ENCODE peak calls at places on chromosomes 2 and 18, in six cellular contexts. Z is ovary, G is HepG2, T is transverse colon, R is K562, H is sigmoid colon. U is an unnamed sample.

GRCh38 chr2:96692094-96692971 is 47.5 kb downstream of the LMAN2L start:
- DNase-seq in R (no peak), T (no peak), Z (no peak), G (no peak), H (peak; percentile 50), U (no peak)

GRCh38 chr2:183244300-183244849 is 120.1 kb downstream of the NUP35 start:
- DNase-seq in G (no peak), Z (no peak), T (no peak), H (no peak), R (no peak), U (no peak)

GRCh38 chr2:96832751-96833507 is 10.9 kb downstream of the ANKRD23 start:
- DNase-seq in H (peak; percentile 81), R (no peak), T (no peak), Z (peak; percentile 85), G (no peak), U (no peak)

GRCh38 chr18:76757343-76757742 is 65.0 kb upstream of the ZNF236 start:
- DNase-seq in Z (no peak), R (no peak), G (no peak), T (peak; percentile 14), H (peak; percentile 87), U (no peak)

GRCh38 chr2:529425-529824 is 147.8 kb downstream of the TMEM18 start:
- DNase-seq in H (no peak), Z (no peak), R (peak; percentile 30), T (no peak), G (peak; percentile 48), U (no peak)

GRCh38 chr18:65990944-65991708 is 240.3 kb downstream of the CDH7 start:
- DNase-seq in G (no peak), Z (no peak), R (no peak), H (no peak), T (no peak), U (no peak)

GRCh38 chr18:28040216-28040615 is 136.7 kb downstream of the CDH2 start:
- DNase-seq in G (no peak), H (no peak), T (no peak), Z (no peak), R (no peak), U (no peak)

GRCh38 chr18:22084547-22084946 is 84.8 kb upstream of the GATA6 start:
- DNase-seq in G (peak; percentile 78), Z (no peak), R (no peak), T (peak; percentile 82), H (no peak), U (peak; percentile 43)

GRCh38 chr2:39893616-39894015 is 114.6 kb upstream of the THUMPD2 start:
- DNase-seq in T (no peak), R (no peak), G (no peak), Z (no peak), H (no peak), U (no peak)

GRCh38 chr2:10159086-10159485 is 36.5 kb downstream of the RRM2 start:
- DNase-seq in H (no peak), Z (no peak), G (no peak), R (no peak), T (no peak), U (no peak)

GRCh38 chr18:10927980-10928605 is 221.3 kb downstream of the PIEZO2 start:
- DNase-seq in G (no peak), R (no peak), T (no peak), H (no peak), Z (no peak), U (no peak)

GRCh38 chr2:105373895-105374401 is 24.9 kb downstream of the FHL2 start:
- DNase-seq in R (no peak), G (no peak), H (no peak), T (no peak), Z (no peak), U (peak; percentile 39)

GRCh38 chr2:65198737-65199136 is 28.9 kb upstream of the ACTR2 start:
- DNase-seq in R (no peak), Z (no peak), G (no peak), T (no peak), H (no peak), U (no peak)

GRCh38 chr18:46459789-46460455 is 197.1 kb downstream of the LOXHD1 start:
- DNase-seq in T (no peak), Z (no peak), R (no peak), H (no peak), G (no peak), U (no peak)

GRCh38 chr2:205297846-205298245 is 384.5 kb upstream of the NRP2 start:
- DNase-seq in R (no peak), T (no peak), G (no peak), H (no peak), Z (no peak), U (no peak)

GRCh38 chr2:17319090-17319489 is 199.2 kb downstream of the RAD51AP2 start:
- DNase-seq in R (peak; percentile 2), G (no peak), T (no peak), Z (no peak), H (no peak), U (no peak)

GRCh38 chr2:98297817-98298684 is 48.2 kb upstream of the CNGA3 start:
- DNase-seq in H (no peak), R (no peak), T (no peak), Z (no peak), G (peak; percentile 18), U (no peak)
- TF ChIP-seq CTCF in H (no peak), R (no peak), T (no peak), Z (no peak), G (no peak), U (no peak)

DNA sequence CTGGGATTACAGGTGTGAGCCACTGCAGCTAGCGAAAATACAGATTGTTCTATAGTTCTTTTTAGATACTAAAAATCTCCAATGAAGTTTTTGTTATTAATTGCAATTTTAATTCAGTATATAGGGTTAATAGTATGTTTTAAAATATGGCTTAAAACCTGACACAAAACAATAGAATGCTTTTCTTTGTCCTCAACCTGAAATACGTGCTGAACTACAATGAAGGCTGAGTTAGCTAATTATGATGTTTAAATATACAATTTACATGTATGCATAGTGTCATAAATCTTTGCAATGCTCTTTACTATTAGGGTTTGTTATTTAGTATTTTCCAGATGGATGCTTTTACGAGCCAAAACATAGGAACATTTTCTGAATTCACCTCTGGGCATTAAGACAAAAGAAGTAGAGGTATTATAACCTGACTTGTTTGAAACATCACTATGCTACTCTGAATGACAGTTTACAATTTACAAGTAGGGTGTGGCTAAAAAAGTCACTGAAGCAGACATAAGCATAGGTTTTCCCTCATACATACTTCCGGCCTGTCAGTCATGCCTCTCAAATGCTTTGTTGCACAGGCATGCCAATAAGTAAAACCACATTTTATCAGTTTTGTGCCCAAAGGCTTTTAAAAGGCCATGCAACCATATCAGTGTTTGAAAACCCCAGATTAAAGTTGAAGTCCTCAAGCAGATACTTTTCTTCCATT is 168.3 kb downstream of the OTX1 start:
- DNase-seq in T (no peak), G (no peak), Z (no peak), R (peak; percentile 14), H (no peak), U (no peak)
- TF ChIP-seq EP300 in T (no peak), G (no peak), Z (no peak), R (no peak), H (no peak), U (no peak)

GRCh38 chr18:32019251-32019943 is 772 bp downstream of the RNF125 start:
- DNase-seq in T (peak; percentile 67), G (peak; percentile 39), H (no peak), Z (peak; percentile 29), R (peak; percentile 6), U (peak; percentile 50)
- TF ChIP-seq CTCF in T (no peak), G (peak; percentile 38), H (no peak), Z (no peak), R (no peak), U (no peak)

DNA sequence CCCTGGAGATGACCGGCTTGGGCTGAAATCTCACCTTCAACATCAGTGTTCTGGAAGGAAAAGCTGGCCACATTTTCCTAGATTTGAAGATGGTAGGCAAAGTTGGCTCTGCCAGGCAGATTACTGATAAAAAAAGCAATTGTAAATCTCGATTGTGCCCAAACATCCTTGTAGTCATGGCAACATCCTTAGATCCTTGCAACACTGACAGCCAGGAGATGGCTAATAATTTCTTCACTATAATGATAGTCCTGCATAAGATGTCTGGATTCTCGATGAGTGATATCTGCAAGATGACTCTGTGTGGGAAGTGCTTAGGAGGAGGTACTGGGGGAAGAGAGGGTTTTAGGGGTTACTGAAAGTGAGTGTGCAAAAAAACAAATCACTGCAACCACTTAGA is 149.1 kb downstream of the FSHR start:
- DNase-seq in T (no peak), Z (no peak), R (no peak), H (no peak), G (no peak), U (no peak)
- TF ChIP-seq EP300 in T (no peak), Z (no peak), R (no peak), H (no peak), G (no peak), U (no peak)

GRCh38 chr2:189171956-189172609 is 7.5 kb downstream of the COL5A2 start:
- DNase-seq in R (no peak), T (no peak), G (no peak), H (no peak), Z (no peak), U (no peak)
- TF ChIP-seq CTCF in R (no peak), T (no peak), G (no peak), H (no peak), Z (no peak), U (no peak)

GRCh38 chr2:101274142-101274541 is 21.5 kb downstream of the CNOT11 start:
- DNase-seq in G (no peak), T (no peak), H (no peak), R (no peak), Z (no peak), U (no peak)

GRCh38 chr2:101267671-101268656 is 15.3 kb downstream of the CNOT11 start:
- DNase-seq in G (no peak), R (no peak), Z (no peak), H (no peak), T (no peak), U (no peak)

GRCh38 chr2:101270700-101271259 is 18.1 kb downstream of the CNOT11 start:
- DNase-seq in Z (no peak), R (no peak), G (no peak), T (no peak), H (no peak), U (peak; percentile 24)

GRCh38 chr2:101273045-101273444 is 20.4 kb downstream of the CNOT11 start:
- DNase-seq in T (no peak), G (no peak), R (no peak), H (no peak), Z (no peak), U (no peak)

DNA sequence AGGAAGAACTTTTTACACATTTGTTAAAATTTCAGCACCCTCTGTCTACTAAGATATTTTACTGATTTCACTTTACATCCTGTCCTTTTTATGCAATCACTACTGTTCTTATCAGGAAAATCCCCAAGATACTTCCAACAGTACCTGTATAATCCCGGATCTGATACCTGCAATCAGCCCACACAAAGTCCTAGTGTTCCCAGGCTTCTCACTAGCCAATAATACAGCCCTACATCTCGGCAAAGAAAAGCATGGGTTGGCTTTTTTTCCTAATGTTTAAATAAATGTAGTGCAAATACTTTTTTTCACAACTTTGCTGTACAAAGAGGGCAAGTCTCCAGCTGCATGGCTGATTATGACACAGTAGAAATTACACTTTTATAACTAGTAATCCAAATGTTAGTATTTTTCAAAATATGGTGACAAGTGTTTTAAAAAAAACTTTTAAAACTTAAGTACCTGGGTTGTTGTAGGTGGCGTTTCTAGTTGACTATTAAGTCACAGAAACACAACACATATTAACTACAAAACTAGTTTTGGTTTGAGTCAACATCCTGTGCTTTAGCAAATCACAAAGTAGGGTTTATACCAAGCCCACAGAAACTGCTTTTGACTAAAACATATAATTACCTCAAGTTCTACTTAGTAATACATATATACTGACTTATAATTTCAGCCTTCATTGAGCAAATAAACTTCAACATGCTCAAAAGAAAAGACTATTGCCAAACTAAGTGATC is 19.5 kb downstream of the CNOT11 start:
- DNase-seq in T (no peak), R (no peak), Z (no peak), G (no peak), H (no peak), U (no peak)
- TF ChIP-seq EP300 in T (no peak), R (no peak), Z (no peak), G (no peak), H (no peak), U (no peak)

U was measured in upper lobe of left lung.